ENCODE peak calls at places on chromosome 17, in nine cellular contexts. K is spleen, Q is T-helper 1 cell, W is psoas muscle, E is EL, O is mucosa of descending colon, X is HCEC 1CT, H is cardiac septum, A is endothelial cell. N is an unnamed sample.

GRCh38 chr17:67633751-67634191 is 84.0 kb upstream of the NOL11 start:
- DNase-seq in O (no peak), X (no peak), W (no peak), A (no peak), H (peak), K (no peak), E (no peak), Q (no peak), N (no peak)

GRCh38 chr17:66949501-66949900 is 15.0 kb upstream of the CACNG4 start:
- DNase-seq in A (no peak), Q (no peak), H (no peak), E (peak), W (no peak), X (no peak), K (peak), O (no peak), N (no peak)

GRCh38 chr17:57236686-57237299 is 19.5 kb upstream of the MSI2 start:
- DNase-seq in H (no peak), Q (no peak), K (no peak), E (no peak), O (no peak), A (no peak), W (no peak), X (no peak), N (no peak)

GRCh38 chr17:19533036-19533717 is 477 bp upstream of the SLC47A1 start:
- DNase-seq in H (no peak), A (no peak), K (no peak), X (no peak), Q (no peak), W (no peak), E (no peak), O (no peak), N (no peak)

GRCh38 chr17:51355314-51356083 is 95.2 kb downstream of the UTP18 start:
- DNase-seq in O (no peak), X (no peak), E (no peak), A (no peak), W (no peak), H (no peak), Q (no peak), K (no peak), N (no peak)

GRCh38 chr17:69433093-69433492 is 18.6 kb downstream of the MAP2K6 start:
- DNase-seq in A (no peak), O (no peak), X (no peak), K (no peak), E (no peak), H (no peak), Q (no peak), W (no peak), N (no peak)

GRCh38 chr17:65867014-65867413 is 305.6 kb upstream of the AXIN2 start:
- DNase-seq in Q (no peak), A (no peak), H (no peak), W (no peak), X (no peak), O (no peak), K (no peak), E (no peak), N (no peak)

GRCh38 chr17:66889480-66890230 is 54.7 kb downstream of the CACNG5 start:
- DNase-seq in E (no peak), A (no peak), K (no peak), O (no peak), X (no peak), W (no peak), H (no peak), Q (no peak), N (no peak)

GRCh38 chr17:50947844-50948514 is 81.8 kb upstream of the TOB1 start:
- DNase-seq in W (peak), Q (no peak), K (peak), O (peak), A (no peak), H (peak), E (no peak), X (no peak), N (no peak)

GRCh38 chr17:49996495-49997255 is 1.7 kb upstream of the DLX3 start:
- DNase-seq in E (peak), H (peak), O (peak), X (no peak), A (peak), Q (peak), W (peak), K (peak), N (no peak)

GRCh38 chr17:2266865-2267228 is 36.7 kb downstream of the SMG6 start:
- DNase-seq in K (no peak), E (no peak), W (no peak), Q (peak), A (no peak), H (no peak), X (no peak), O (no peak), N (no peak)